ENCODE peak calls at places on chromosomes 13 and 19, in nine cellular contexts. C is IMR-90, V is heart left ventricle, Y is thoracic aorta, G is body of pancreas, A is suprapubic skin, Z is A549, J is MM.1S, M is right atrium auricular region. W is an unnamed sample.

GRCh38 chr19:548841-549830 is 5.3 kb downstream of the GZMM start:
- DNase-seq in C (no peak), V (no peak), Y (no peak), G (no peak), A (no peak), Z (no peak), J (no peak), M (no peak), W (no peak)

GRCh38 chr19:15614507-15615379 is at the start of gene CYP4F8:
- DNase-seq in C (no peak), V (no peak), Y (no peak), G (peak; percentile 43), A (no peak), Z (no peak), J (no peak), M (no peak), W (no peak)

GRCh38 chr13:101942038-101942437 is 459.8 kb downstream of the FGF14 start:
- DNase-seq in C (peak; percentile 16), V (peak; percentile 25), Y (no peak), G (peak; percentile 33), A (no peak), Z (peak; percentile 27), J (peak; percentile 27), M (no peak), W (no peak)

GRCh38 chr13:109665781-109666249 is 120.6 kb downstream of the IRS2 start:
- DNase-seq in C (no peak), V (no peak), Y (no peak), G (no peak), A (no peak), Z (no peak), J (no peak), M (no peak), W (no peak)

GRCh38 chr13:38883783-38884182 is 106.8 kb downstream of the STOML3 start:
- DNase-seq in C (no peak), V (no peak), Y (no peak), G (no peak), A (no peak), Z (no peak), J (no peak), M (no peak), W (no peak)

GRCh38 chr13:99860736-99861135 is 110.8 kb downstream of the ZIC5 start:
- DNase-seq in C (no peak), V (no peak), Y (no peak), G (no peak), A (no peak), Z (no peak), J (no peak), M (no peak), W (no peak)

GRCh38 chr19:14674764-14675163 is at the start of gene ADGRE3:
- DNase-seq in C (no peak), V (no peak), Y (no peak), G (no peak), A (no peak), Z (no peak), J (no peak), M (no peak), W (no peak)

GRCh38 chr19:29509456-29509855 is 16.3 kb upstream of the VSTM2B start:
- DNase-seq in C (no peak), V (no peak), Y (no peak), G (no peak), A (no peak), Z (no peak), J (no peak), M (no peak), W (no peak)

GRCh38 chr13:106794131-106794530 is 226.2 kb upstream of the ARGLU1 start:
- DNase-seq in C (no peak), V (no peak), Y (no peak), G (no peak), A (no peak), Z (no peak), J (no peak), M (no peak), W (no peak)

GRCh38 chr13:106796280-106797047 is 228.5 kb upstream of the ARGLU1 start:
- DNase-seq in C (no peak), V (no peak), Y (no peak), G (no peak), A (no peak), Z (no peak), J (no peak), M (no peak), W (no peak)

GRCh38 chr13:106799731-106800335 is 231.9 kb upstream of the ARGLU1 start:
- DNase-seq in C (no peak), V (no peak), Y (no peak), G (no peak), A (no peak), Z (no peak), J (no peak), M (no peak), W (no peak)

GRCh38 chr13:106797081-106797640 is 229.2 kb upstream of the ARGLU1 start:
- DNase-seq in C (no peak), V (no peak), Y (no peak), G (no peak), A (no peak), Z (no peak), J (no peak), M (no peak), W (no peak)

GRCh38 chr13:106795847-106796246 is 227.9 kb upstream of the ARGLU1 start:
- DNase-seq in C (no peak), V (no peak), Y (no peak), G (no peak), A (no peak), Z (no peak), J (no peak), M (no peak), W (no peak)
- TF ChIP-seq CTCF in C (no peak), V (no peak), Y (no peak), G (no peak), A (no peak), Z (no peak), J (no peak), M (no peak), W (no peak)

GRCh38 chr19:1882786-1883692 is 2.3 kb downstream of the ABHD17A start:
- DNase-seq in C (no peak), V (no peak), Y (no peak), G (no peak), A (no peak), Z (no peak), J (no peak), M (no peak), W (no peak)

GRCh38 chr19:1883784-1884183 is 1.5 kb downstream of the ABHD17A start:
- DNase-seq in C (no peak), V (no peak), Y (no peak), G (no peak), A (no peak), Z (no peak), J (no peak), M (no peak), W (no peak)

GRCh38 chr19:1884291-1884718 is 991 bp downstream of the ABHD17A start:
- DNase-seq in C (no peak), V (no peak), Y (no peak), G (no peak), A (no peak), Z (no peak), J (peak; percentile 35), M (no peak), W (no peak)

GRCh38 chr19:1882089-1882785 is 3.1 kb downstream of the ABHD17A start:
- DNase-seq in C (no peak), V (no peak), Y (no peak), G (no peak), A (no peak), Z (no peak), J (no peak), M (no peak), W (no peak)

DNA sequence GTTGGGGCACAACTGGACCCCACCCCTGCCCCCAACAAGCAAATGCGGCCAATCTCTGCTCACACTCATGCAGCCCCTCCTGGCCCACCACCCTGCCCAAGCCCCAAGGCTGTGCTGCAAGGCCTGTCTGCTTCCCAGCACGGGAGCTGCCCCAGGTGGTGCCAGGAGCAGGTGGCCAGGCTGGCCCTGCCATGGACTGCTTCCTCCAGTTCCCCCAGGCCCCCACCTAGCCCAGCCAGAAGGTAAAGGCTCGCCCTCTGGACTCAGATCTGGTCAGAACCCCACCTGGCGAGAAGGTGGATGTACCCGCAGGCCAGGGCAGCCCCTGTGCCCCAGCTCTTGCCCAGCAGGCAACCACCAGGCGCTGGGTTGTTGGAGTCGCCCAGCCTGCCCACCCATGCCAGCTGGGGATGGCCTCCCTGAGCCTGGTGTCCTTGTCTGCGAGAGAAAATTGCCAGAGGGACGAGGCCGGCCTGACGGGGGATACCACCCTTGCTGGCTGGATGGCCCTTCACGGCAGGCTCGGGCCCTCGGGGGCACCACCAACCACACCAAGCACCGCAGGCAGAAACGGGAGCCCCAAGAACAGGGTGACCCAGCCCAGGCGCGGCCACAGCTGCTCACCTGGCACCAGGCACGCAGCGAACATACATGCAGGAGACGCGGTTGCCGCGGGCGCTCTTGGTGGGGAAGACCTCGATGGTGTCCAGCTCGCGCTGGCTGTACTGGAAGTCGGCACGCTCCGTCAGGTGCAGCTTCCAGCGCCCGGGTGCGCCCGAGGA is 4.5 kb downstream of the ABHD17A start:
- DNase-seq in C (no peak), V (no peak), Y (no peak), G (no peak), A (no peak), Z (no peak), J (no peak), M (no peak), W (no peak)
- H3K27ac ChIP-seq in C (no peak overlapping the region), V (peak overlapping the region; percentile 77), Y (no peak overlapping the region), G (no peak overlapping the region), A (peak overlapping the region; percentile 56), Z (no peak overlapping the region), J (no peak overlapping the region), M (peak overlapping the region; percentile 25), W (no peak overlapping the region)

DNA sequence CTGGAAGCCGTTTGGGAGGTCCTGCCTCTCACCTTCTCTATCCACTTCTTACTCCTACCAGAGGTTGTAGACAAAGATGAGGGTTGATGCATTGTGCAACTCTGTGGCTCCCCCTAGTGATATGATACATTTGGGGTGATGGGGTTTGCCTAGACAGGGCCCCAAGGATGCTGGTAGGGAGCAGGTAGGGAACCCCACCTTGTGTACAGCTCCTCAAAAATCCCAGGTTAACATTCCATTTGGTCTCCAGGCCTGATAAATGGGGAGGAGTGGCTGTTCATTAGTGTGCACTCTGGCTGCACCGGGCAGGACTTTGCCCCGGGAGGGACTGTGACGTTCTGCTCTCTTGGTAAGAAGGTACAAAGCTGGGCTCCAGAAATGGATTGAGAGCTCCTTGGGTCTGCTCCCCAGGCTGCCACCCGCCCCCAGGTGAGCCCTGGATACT is 19.2 kb downstream of the SIGLEC8 start:
- DNase-seq in C (no peak), V (no peak), Y (no peak), G (peak; percentile 36), A (no peak), Z (no peak), J (no peak), M (no peak), W (no peak)
- TF ChIP-seq CTCF in C (peak; percentile 27), V (peak; percentile 30), Y (no peak), G (peak; percentile 25), A (peak; percentile 18), Z (no peak), J (no peak), M (no peak), W (peak; percentile 31)

DNA sequence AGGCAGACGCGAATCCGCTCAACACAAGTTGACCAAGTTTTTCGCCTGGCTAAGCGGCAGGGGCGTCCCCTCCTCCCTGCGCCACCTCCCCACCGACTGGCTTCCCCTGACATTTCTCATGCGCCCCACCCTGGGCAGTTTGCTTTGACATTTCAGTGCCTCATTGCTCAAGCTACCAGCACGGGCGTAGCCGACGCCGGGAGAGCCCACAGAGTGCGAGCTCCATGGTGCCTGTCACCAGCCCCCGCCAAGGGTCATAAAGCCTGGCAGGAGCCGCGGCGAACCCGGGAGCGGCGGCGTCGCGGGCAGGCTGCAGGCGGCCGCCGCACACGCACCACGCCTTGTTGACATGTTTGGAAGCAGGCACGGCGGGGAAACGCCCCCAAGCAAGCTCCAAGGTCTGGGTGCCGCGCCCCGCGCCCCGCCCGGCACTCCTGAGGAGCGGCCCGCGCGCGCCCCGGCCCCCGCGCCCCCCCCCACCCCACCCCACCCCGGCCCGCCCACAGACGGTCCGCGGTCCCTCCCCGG is 640 bp downstream of the FBXL3 start:
- DNase-seq in C (peak; percentile 37), V (peak; percentile 82), Y (peak; percentile 61), G (peak; percentile 91), A (peak; percentile 92), Z (peak; percentile 66), J (peak; percentile 67), M (peak; percentile 93), W (no peak)
- H3K27ac ChIP-seq in C (peak overlapping the region; percentile 94), V (peak overlapping the region; percentile 100), Y (peak overlapping the region; percentile 99), G (peak overlapping the region; percentile 99), A (peak overlapping the region; percentile 100), Z (peak overlapping the region; percentile 100), J (peak overlapping the region; percentile 89), M (peak overlapping the region; percentile 100), W (no peak overlapping the region)